ENCODE peak calls at places on chromosomes 6 and 20, in seven cellular contexts. E is astrocyte of the spinal cord; O is right atrium auricular region; G is stimulated activated CD4-positive, alpha-beta T cell treated with anti-CD3 and anti-CD28 coated beads, Interleukin-2, amount 100 ng/mL, for 48 hours; U is mucosa of descending colon; C is CD14-positive monocyte; K is stimulated activated CD8-positive, alpha-beta memory T cell treated with anti-CD3 and anti-CD28 coated beads, Interleukin-4, amount 100 ng/mL, for 48 hours. Q is an unnamed sample.

GRCh38 chr6:40287296-40287820 is 299.8 kb downstream of the LRFN2 start:
- DNase-seq in O (no peak), C (no peak), G (no peak), U (no peak), E (no peak), K (no peak), Q (no peak)

GRCh38 chr20:63675681-63676368 is 17.7 kb downstream of the RTEL1 start:
- DNase-seq in K (no peak), E (no peak), G (no peak), C (no peak), U (no peak), O (no peak), Q (no peak)

GRCh38 chr6:79137671-79138070 is 59.6 kb upstream of the PHIP start:
- DNase-seq in E (no peak), U (no peak), K (no peak), G (no peak), C (no peak), O (no peak), Q (no peak)

GRCh38 chr6:41705996-41706835 is 29.2 kb downstream of the TFEB start:
- DNase-seq in G (peak), U (peak), C (peak), O (peak), E (peak), K (peak), Q (peak)

GRCh38 chr6:60670036-60670435 is 1616.0 kb downstream of the KHDRBS2 start:
- DNase-seq in O (no peak), U (no peak), K (no peak), C (no peak), E (no peak), G (no peak), Q (no peak)

GRCh38 chr6:149300563-149300962 is 16.9 kb upstream of the TAB2 start:
- DNase-seq in O (no peak), E (no peak), G (no peak), U (no peak), K (no peak), C (no peak), Q (no peak)

GRCh38 chr6:17484201-17484606 is 90.8 kb downstream of the CAP2 start:
- DNase-seq in G (no peak), C (no peak), E (no peak), O (no peak), U (no peak), K (no peak), Q (no peak)

GRCh38 chr20:59082077-59082740 is 39.6 kb upstream of the PRELID3B start:
- DNase-seq in G (no peak), U (peak), K (no peak), E (no peak), C (no peak), O (no peak), Q (no peak)

GRCh38 chr6:36682328-36683144 is 4.0 kb downstream of the CDKN1A start:
- DNase-seq in U (peak), C (peak), O (no peak), E (no peak), K (peak), G (peak), Q (no peak)

GRCh38 chr20:44409132-44409600 is 53.7 kb downstream of the HNF4A start:
- DNase-seq in U (no peak), K (no peak), E (peak), G (no peak), C (no peak), O (no peak), Q (no peak)

GRCh38 chr20:50272413-50273120 is 81.9 kb downstream of the CEBPB start:
- DNase-seq in E (no peak), C (no peak), U (no peak), K (no peak), O (no peak), G (no peak), Q (no peak)

GRCh38 chr6:80165143-80165542 is 58.7 kb downstream of the BCKDHB start:
- DNase-seq in C (peak), E (no peak), G (peak), U (no peak), K (peak), O (no peak), Q (no peak)

GRCh38 chr6:25270559-25270958 is 8.6 kb upstream of the CARMIL1 start:
- DNase-seq in K (no peak), G (no peak), O (no peak), C (no peak), U (no peak), E (no peak), Q (no peak)

GRCh38 chr6:156933201-156934053 is 156.2 kb downstream of the ARID1B start:
- DNase-seq in O (no peak), G (no peak), E (no peak), C (no peak), U (peak), K (no peak), Q (no peak)

GRCh38 chr6:109516929-109517328 is 33.9 kb upstream of the ZBTB24 start:
- DNase-seq in G (no peak), C (no peak), K (no peak), E (no peak), U (no peak), O (no peak), Q (no peak)

GRCh38 chr6:29763491-29764289 is 40.5 kb downstream of the HLA-F start:
- DNase-seq in G (no peak), K (peak), O (no peak), E (peak), U (no peak), C (no peak), Q (no peak)

GRCh38 chr20:1890469-1891262 is 4.5 kb upstream of the SIRPA start:
- DNase-seq in C (no peak), K (no peak), E (no peak), U (no peak), O (no peak), G (no peak), Q (no peak)

GRCh38 chr6:81751388-81752083 is 945 bp downstream of the TENT5A start:
- DNase-seq in K (peak), O (peak), E (peak), C (peak), U (peak), G (no peak), Q (peak)

GRCh38 chr20:60095456-60095855 is 137.2 kb downstream of the CDH26 start:
- DNase-seq in K (no peak), C (no peak), G (no peak), O (no peak), U (no peak), E (no peak), Q (no peak)

GRCh38 chr6:13296536-13296997 is 31.8 kb downstream of the TBC1D7 start:
- DNase-seq in C (no peak), O (no peak), U (no peak), G (no peak), K (no peak), E (no peak), Q (no peak)

GRCh38 chr20:4025125-4025524 is 9.8 kb upstream of the RNF24 start:
- DNase-seq in K (no peak), G (no peak), E (no peak), C (no peak), O (no peak), U (no peak), Q (no peak)

GRCh38 chr6:1763411-1763810 is 153.7 kb downstream of the FOXC1 start:
- DNase-seq in O (no peak), U (no peak), G (no peak), E (no peak), C (no peak), K (no peak), Q (no peak)

GRCh38 chr6:55916188-55916587 is 40.8 kb upstream of the BMP5 start:
- DNase-seq in E (peak), U (no peak), O (no peak), C (no peak), G (no peak), K (no peak), Q (no peak)

GRCh38 chr6:33407132-33407718 is 3.6 kb upstream of the PHF1 start:
- DNase-seq in C (no peak), O (no peak), E (peak), U (no peak), K (no peak), G (no peak), Q (no peak)

GRCh38 chr20:50415516-50416268 is 94.5 kb upstream of the PTPN1 start:
- DNase-seq in C (no peak), E (peak), U (peak), K (no peak), O (peak), G (no peak), Q (peak)

GRCh38 chr6:167856999-167857660 is 30.4 kb downstream of the AFDN start:
- DNase-seq in E (peak), O (no peak), K (no peak), G (no peak), U (no peak), C (no peak), Q (no peak)

GRCh38 chr6:4948781-4949450 is 54.9 kb downstream of the RPP40 start:
- DNase-seq in K (peak), C (no peak), G (no peak), U (no peak), O (peak), E (no peak), Q (peak)

GRCh38 chr6:53335224-53335994 is 13.3 kb downstream of the ELOVL5 start:
- DNase-seq in G (peak), U (peak), C (peak), O (no peak), E (no peak), K (peak), Q (no peak)

GRCh38 chr6:25142506-25142905 is 136.7 kb upstream of the CARMIL1 start:
- DNase-seq in O (no peak), K (no peak), E (no peak), U (no peak), C (no peak), G (no peak), Q (no peak)

GRCh38 chr20:20814685-20815084 is 102.2 kb upstream of the RALGAPA2 start:
- DNase-seq in G (no peak), K (no peak), C (no peak), E (no peak), U (no peak), O (no peak), Q (no peak)